ENCODE peak calls at places on chromosome 6, in four cellular contexts. A, D, Z and T are unnamed samples.
A peak's percentile ranks its signal among the peaks of the same experiment; 100 is the strongest.

GRCh38 chr6:110944681-110945151 is 13.8 kb upstream of the GTF3C6 start:
- DNase-seq in Z (peak; percentile 73), D (peak; percentile 82), A (peak; percentile 49), T (no peak)

GRCh38 chr6:129292836-129293235 is 409.9 kb downstream of the LAMA2 start:
- DNase-seq in D (no peak), A (no peak), Z (no peak), T (no peak)

GRCh38 chr6:25042599-25042936 is 106.8 kb upstream of the RIPOR2 start:
- DNase-seq in A (peak; percentile 48), Z (no peak), D (no peak), T (no peak)

GRCh38 chr6:43278524-43279078 is 19.5 kb upstream of the SLC22A7 start:
- DNase-seq in D (no peak), A (no peak), Z (no peak), T (no peak)

GRCh38 chr6:156807028-156807427 is 29.9 kb downstream of the ARID1B start:
- DNase-seq in Z (no peak), A (no peak), D (no peak), T (no peak)

GRCh38 chr6:22251331-22251730 is 45.5 kb downstream of the PRL start:
- DNase-seq in D (no peak), A (no peak), Z (peak; percentile 72), T (no peak)

GRCh38 chr6:36907781-36908180 is 22.0 kb downstream of the C6orf89 start:
- DNase-seq in Z (peak; percentile 32), A (no peak), D (no peak), T (no peak)

GRCh38 chr6:27295301-27296079 is 16.6 kb downstream of the POM121L2 start:
- DNase-seq in A (no peak), Z (peak; percentile 72), D (peak; percentile 68), T (no peak)

GRCh38 chr6:121635355-121635754 is 199.9 kb downstream of the GJA1 start:
- DNase-seq in Z (no peak), A (no peak), D (no peak), T (no peak)

GRCh38 chr6:26213334-26214075 is 126.3 kb downstream of the HFE start:
- DNase-seq in Z (no peak), D (no peak), A (no peak), T (no peak)

GRCh38 chr6:156967852-156968251 is 190.7 kb downstream of the ARID1B start:
- DNase-seq in D (no peak), A (no peak), Z (no peak), T (no peak)

GRCh38 chr6:15473741-15474161 is 189.1 kb downstream of the DTNBP1 start:
- DNase-seq in A (no peak), Z (peak; percentile 84), D (no peak), T (no peak)

GRCh38 chr6:15907914-15908518 is 220.9 kb upstream of the MYLIP start:
- DNase-seq in D (no peak), Z (no peak), A (no peak), T (no peak)

GRCh38 chr6:15088904-15089568 is 156.8 kb upstream of the JARID2 start:
- DNase-seq in Z (no peak), D (peak; percentile 78), A (no peak), T (no peak)